ENCODE peak calls at places on chromosomes 16 and 17, in six cellular contexts. One of them, this sample, is unnamed.

GRCh38 chr17:39196191-39196819 is 1.2 kb downstream of the CACNB1 start:
- DNase-seq in mesothelial cell of epicardium: no peak
- DNase-seq in T-cell: no peak
- DNase-seq in activated CD4-positive, alpha-beta T cell treated with anti-CD3 and anti-CD28 coated beads for 24 hours: no peak
- DNase-seq in non-pigmented ciliary epithelial cell: no peak
- DNase-seq in spleen: no peak
- DNase-seq in this sample: no peak

GRCh38 chr16:14566599-14566998 is 63.5 kb downstream of the PARN start:
- DNase-seq in mesothelial cell of epicardium: no peak
- DNase-seq in T-cell: no peak
- DNase-seq in activated CD4-positive, alpha-beta T cell treated with anti-CD3 and anti-CD28 coated beads for 24 hours: no peak
- DNase-seq in non-pigmented ciliary epithelial cell: no peak
- DNase-seq in spleen: no peak
- DNase-seq in this sample: no peak

GRCh38 chr17:28896884-28897768 is at the start of gene FLOT2:
- DNase-seq in mesothelial cell of epicardium: peak; percentile 46
- DNase-seq in T-cell: peak; percentile 57
- DNase-seq in activated CD4-positive, alpha-beta T cell treated with anti-CD3 and anti-CD28 coated beads for 24 hours: peak; percentile 49
- DNase-seq in non-pigmented ciliary epithelial cell: no peak
- DNase-seq in spleen: peak; percentile 93
- DNase-seq in this sample: no peak

GRCh38 chr16:49513040-49513439 is 139.4 kb downstream of the C16orf78 start:
- DNase-seq in mesothelial cell of epicardium: no peak
- DNase-seq in T-cell: no peak
- DNase-seq in activated CD4-positive, alpha-beta T cell treated with anti-CD3 and anti-CD28 coated beads for 24 hours: no peak
- DNase-seq in non-pigmented ciliary epithelial cell: no peak
- DNase-seq in spleen: peak; percentile 41
- DNase-seq in this sample: no peak

GRCh38 chr16:28974007-28974436 is 556 bp upstream of the SPNS1 start:
- DNase-seq in mesothelial cell of epicardium: no peak
- DNase-seq in T-cell: no peak
- DNase-seq in activated CD4-positive, alpha-beta T cell treated with anti-CD3 and anti-CD28 coated beads for 24 hours: peak; percentile 15
- DNase-seq in non-pigmented ciliary epithelial cell: peak; percentile 11
- DNase-seq in spleen: peak; percentile 78
- DNase-seq in this sample: peak; percentile 54

GRCh38 chr16:85416267-85417109 is 196.6 kb upstream of the GSE1 start:
- DNase-seq in mesothelial cell of epicardium: peak; percentile 47
- DNase-seq in T-cell: peak; percentile 62
- DNase-seq in activated CD4-positive, alpha-beta T cell treated with anti-CD3 and anti-CD28 coated beads for 24 hours: peak; percentile 59
- DNase-seq in non-pigmented ciliary epithelial cell: no peak
- DNase-seq in spleen: peak; percentile 93
- DNase-seq in this sample: no peak

GRCh38 chr17:28180449-28180848 is 138.0 kb downstream of the NLK start:
- DNase-seq in mesothelial cell of epicardium: no peak
- DNase-seq in T-cell: no peak
- DNase-seq in activated CD4-positive, alpha-beta T cell treated with anti-CD3 and anti-CD28 coated beads for 24 hours: no peak
- DNase-seq in non-pigmented ciliary epithelial cell: no peak
- DNase-seq in spleen: no peak
- DNase-seq in this sample: no peak

GRCh38 chr17:79806863-79807720 is 10.2 kb upstream of the CBX8 start:
- DNase-seq in mesothelial cell of epicardium: no peak
- DNase-seq in T-cell: no peak
- DNase-seq in activated CD4-positive, alpha-beta T cell treated with anti-CD3 and anti-CD28 coated beads for 24 hours: no peak
- DNase-seq in non-pigmented ciliary epithelial cell: no peak
- DNase-seq in spleen: no peak
- DNase-seq in this sample: no peak

GRCh38 chr16:72846594-72846993 is 201.3 kb downstream of the ZFHX3 start:
- DNase-seq in mesothelial cell of epicardium: no peak
- DNase-seq in T-cell: no peak
- DNase-seq in activated CD4-positive, alpha-beta T cell treated with anti-CD3 and anti-CD28 coated beads for 24 hours: no peak
- DNase-seq in non-pigmented ciliary epithelial cell: no peak
- DNase-seq in spleen: no peak
- DNase-seq in this sample: no peak

GRCh38 chr17:45127583-45128300 is 4.6 kb downstream of the PLCD3 start:
- DNase-seq in mesothelial cell of epicardium: no peak
- DNase-seq in T-cell: no peak
- DNase-seq in activated CD4-positive, alpha-beta T cell treated with anti-CD3 and anti-CD28 coated beads for 24 hours: no peak
- DNase-seq in non-pigmented ciliary epithelial cell: no peak
- DNase-seq in spleen: no peak
- DNase-seq in this sample: no peak

GRCh38 chr17:58279736-58280479 is 827 bp downstream of the MPO start:
- DNase-seq in mesothelial cell of epicardium: no peak
- DNase-seq in T-cell: no peak
- DNase-seq in activated CD4-positive, alpha-beta T cell treated with anti-CD3 and anti-CD28 coated beads for 24 hours: no peak
- DNase-seq in non-pigmented ciliary epithelial cell: no peak
- DNase-seq in spleen: peak; percentile 84
- DNase-seq in this sample: no peak

GRCh38 chr17:19384723-19385391 is 2.1 kb downstream of the MFAP4 start:
- DNase-seq in mesothelial cell of epicardium: no peak
- DNase-seq in T-cell: no peak
- DNase-seq in activated CD4-positive, alpha-beta T cell treated with anti-CD3 and anti-CD28 coated beads for 24 hours: no peak
- DNase-seq in non-pigmented ciliary epithelial cell: peak; percentile 35
- DNase-seq in spleen: peak; percentile 77
- DNase-seq in this sample: no peak

GRCh38 chr16:23852794-23853562 is 17.2 kb downstream of the PRKCB start:
- DNase-seq in mesothelial cell of epicardium: no peak
- DNase-seq in T-cell: no peak
- DNase-seq in activated CD4-positive, alpha-beta T cell treated with anti-CD3 and anti-CD28 coated beads for 24 hours: no peak
- DNase-seq in non-pigmented ciliary epithelial cell: no peak
- DNase-seq in spleen: no peak
- DNase-seq in this sample: no peak

GRCh38 chr16:48155926-48156789 is at the start of gene ABCC12:
- DNase-seq in mesothelial cell of epicardium: no peak
- DNase-seq in T-cell: no peak
- DNase-seq in activated CD4-positive, alpha-beta T cell treated with anti-CD3 and anti-CD28 coated beads for 24 hours: no peak
- DNase-seq in non-pigmented ciliary epithelial cell: no peak
- DNase-seq in spleen: no peak
- DNase-seq in this sample: no peak

GRCh38 chr17:64443086-64443760 is 5.7 kb upstream of the MILR1 start:
- DNase-seq in mesothelial cell of epicardium: no peak
- DNase-seq in T-cell: no peak
- DNase-seq in activated CD4-positive, alpha-beta T cell treated with anti-CD3 and anti-CD28 coated beads for 24 hours: no peak
- DNase-seq in non-pigmented ciliary epithelial cell: no peak
- DNase-seq in spleen: no peak
- DNase-seq in this sample: no peak

GRCh38 chr16:84759061-84759460 is 59.3 kb downstream of the USP10 start:
- DNase-seq in mesothelial cell of epicardium: no peak
- DNase-seq in T-cell: peak; percentile 48
- DNase-seq in activated CD4-positive, alpha-beta T cell treated with anti-CD3 and anti-CD28 coated beads for 24 hours: no peak
- DNase-seq in non-pigmented ciliary epithelial cell: no peak
- DNase-seq in spleen: no peak
- DNase-seq in this sample: no peak

GRCh38 chr17:2770129-2770528 is 20.7 kb upstream of the CCDC92B start:
- DNase-seq in mesothelial cell of epicardium: no peak
- DNase-seq in T-cell: no peak
- DNase-seq in activated CD4-positive, alpha-beta T cell treated with anti-CD3 and anti-CD28 coated beads for 24 hours: no peak
- DNase-seq in non-pigmented ciliary epithelial cell: no peak
- DNase-seq in spleen: no peak
- DNase-seq in this sample: no peak

GRCh38 chr16:31187808-31188189 is 7.9 kb downstream of the FUS start:
- DNase-seq in mesothelial cell of epicardium: no peak
- DNase-seq in T-cell: no peak
- DNase-seq in activated CD4-positive, alpha-beta T cell treated with anti-CD3 and anti-CD28 coated beads for 24 hours: no peak
- DNase-seq in non-pigmented ciliary epithelial cell: no peak
- DNase-seq in spleen: peak; percentile 4
- DNase-seq in this sample: no peak

GRCh38 chr17:48600244-48601098 is 4.3 kb downstream of the HOXB6 start:
- DNase-seq in mesothelial cell of epicardium: no peak
- DNase-seq in T-cell: no peak
- DNase-seq in activated CD4-positive, alpha-beta T cell treated with anti-CD3 and anti-CD28 coated beads for 24 hours: no peak
- DNase-seq in non-pigmented ciliary epithelial cell: no peak
- DNase-seq in spleen: no peak
- DNase-seq in this sample: no peak

GRCh38 chr16:77437859-77438258 is 3.0 kb upstream of the ADAMTS18 start:
- DNase-seq in mesothelial cell of epicardium: no peak
- DNase-seq in T-cell: no peak
- DNase-seq in activated CD4-positive, alpha-beta T cell treated with anti-CD3 and anti-CD28 coated beads for 24 hours: no peak
- DNase-seq in non-pigmented ciliary epithelial cell: no peak
- DNase-seq in spleen: no peak
- DNase-seq in this sample: no peak

GRCh38 chr17:7313890-7314718 is 1.1 kb downstream of the GPS2 start:
- DNase-seq in mesothelial cell of epicardium: no peak
- DNase-seq in T-cell: no peak
- DNase-seq in activated CD4-positive, alpha-beta T cell treated with anti-CD3 and anti-CD28 coated beads for 24 hours: no peak
- DNase-seq in non-pigmented ciliary epithelial cell: no peak
- DNase-seq in spleen: no peak
- DNase-seq in this sample: no peak

GRCh38 chr17:18025596-18026407 is 13.2 kb downstream of the ATPAF2 start:
- DNase-seq in mesothelial cell of epicardium: no peak
- DNase-seq in T-cell: no peak
- DNase-seq in activated CD4-positive, alpha-beta T cell treated with anti-CD3 and anti-CD28 coated beads for 24 hours: no peak
- DNase-seq in non-pigmented ciliary epithelial cell: no peak
- DNase-seq in spleen: no peak
- DNase-seq in this sample: no peak